ENCODE peak calls at places on chromosomes 3 and 15, in seven cellular contexts. One of them, this sample, is unnamed.

GRCh38 chr3:117814975-117815374 is 1105.4 kb downstream of the TUSC7 start:
- DNase-seq in PC-3: no peak
- DNase-seq in upper lobe of right lung: no peak
- DNase-seq in DND-41: no peak
- DNase-seq in upper lobe of left lung: no peak
- DNase-seq in AG04450: no peak
- DNase-seq in body of pancreas: no peak
- DNase-seq in this sample: no peak

GRCh38 chr15:29652595-29652994 is 169.7 kb downstream of the TJP1 start:
- DNase-seq in PC-3: no peak
- DNase-seq in upper lobe of right lung: no peak
- DNase-seq in DND-41: no peak
- DNase-seq in upper lobe of left lung: no peak
- DNase-seq in AG04450: no peak
- DNase-seq in body of pancreas: no peak
- DNase-seq in this sample: no peak

GRCh38 chr15:44781128-44781810 is 44.9 kb downstream of the TRIM69 start:
- DNase-seq in PC-3: no peak
- DNase-seq in upper lobe of right lung: no peak
- DNase-seq in DND-41: no peak
- DNase-seq in upper lobe of left lung: no peak
- DNase-seq in AG04450: no peak
- DNase-seq in body of pancreas: no peak
- DNase-seq in this sample: no peak

GRCh38 chr3:128178782-128179473 is 25.6 kb downstream of the EEFSEC start:
- DNase-seq in PC-3: no peak
- DNase-seq in upper lobe of right lung: no peak
- DNase-seq in DND-41: no peak
- DNase-seq in upper lobe of left lung: no peak
- DNase-seq in AG04450: no peak
- DNase-seq in body of pancreas: no peak
- DNase-seq in this sample: no peak

GRCh38 chr15:80970018-80970657 is 19.5 kb downstream of the MESD start:
- DNase-seq in PC-3: peak; percentile 78
- DNase-seq in upper lobe of right lung: no peak
- DNase-seq in DND-41: peak; percentile 58
- DNase-seq in upper lobe of left lung: no peak
- DNase-seq in AG04450: no peak
- DNase-seq in body of pancreas: peak; percentile 57
- DNase-seq in this sample: no peak

GRCh38 chr3:71464613-71465012 is 118.9 kb downstream of the FOXP1 start:
- DNase-seq in PC-3: no peak
- DNase-seq in upper lobe of right lung: no peak
- DNase-seq in DND-41: no peak
- DNase-seq in upper lobe of left lung: no peak
- DNase-seq in AG04450: no peak
- DNase-seq in body of pancreas: no peak
- DNase-seq in this sample: no peak

GRCh38 chr15:68885070-68885469 is 45.3 kb upstream of the SPESP1 start:
- DNase-seq in PC-3: peak; percentile 90
- DNase-seq in upper lobe of right lung: no peak
- DNase-seq in DND-41: no peak
- DNase-seq in upper lobe of left lung: no peak
- DNase-seq in AG04450: no peak
- DNase-seq in body of pancreas: no peak
- DNase-seq in this sample: peak; percentile 45

GRCh38 chr3:162780313-162780712 is 1283.7 kb downstream of the OTOL1 start:
- DNase-seq in PC-3: no peak
- DNase-seq in upper lobe of right lung: no peak
- DNase-seq in DND-41: peak; percentile 9
- DNase-seq in upper lobe of left lung: no peak
- DNase-seq in AG04450: no peak
- DNase-seq in body of pancreas: no peak
- DNase-seq in this sample: no peak

GRCh38 chr15:56699743-56700142 is 33.6 kb downstream of the ZNF280D start:
- DNase-seq in PC-3: no peak
- DNase-seq in upper lobe of right lung: no peak
- DNase-seq in DND-41: no peak
- DNase-seq in upper lobe of left lung: no peak
- DNase-seq in AG04450: no peak
- DNase-seq in body of pancreas: no peak
- DNase-seq in this sample: no peak

GRCh38 chr3:105837947-105838346 is 30.9 kb downstream of the CBLB start:
- DNase-seq in PC-3: no peak
- DNase-seq in upper lobe of right lung: no peak
- DNase-seq in DND-41: no peak
- DNase-seq in upper lobe of left lung: no peak
- DNase-seq in AG04450: no peak
- DNase-seq in body of pancreas: no peak
- DNase-seq in this sample: no peak

GRCh38 chr3:151117044-151117443 is 31.6 kb downstream of the MED12L start:
- DNase-seq in PC-3: no peak
- DNase-seq in upper lobe of right lung: no peak
- DNase-seq in DND-41: no peak
- DNase-seq in upper lobe of left lung: no peak
- DNase-seq in AG04450: no peak
- DNase-seq in body of pancreas: no peak
- DNase-seq in this sample: no peak

GRCh38 chr15:29672923-29673809 is 149.1 kb downstream of the TJP1 start:
- DNase-seq in PC-3: no peak
- DNase-seq in upper lobe of right lung: no peak
- DNase-seq in DND-41: no peak
- DNase-seq in upper lobe of left lung: no peak
- DNase-seq in AG04450: no peak
- DNase-seq in body of pancreas: no peak
- DNase-seq in this sample: no peak

GRCh38 chr3:11140054-11140712 is 14.1 kb upstream of the HRH1 start:
- DNase-seq in PC-3: peak; percentile 85
- DNase-seq in upper lobe of right lung: no peak
- DNase-seq in DND-41: peak; percentile 67
- DNase-seq in upper lobe of left lung: no peak
- DNase-seq in AG04450: no peak
- DNase-seq in body of pancreas: no peak
- DNase-seq in this sample: no peak

GRCh38 chr15:27582741-27583400 is 516.2 kb downstream of the OCA2 start:
- DNase-seq in PC-3: no peak
- DNase-seq in upper lobe of right lung: no peak
- DNase-seq in DND-41: no peak
- DNase-seq in upper lobe of left lung: no peak
- DNase-seq in AG04450: no peak
- DNase-seq in body of pancreas: no peak
- DNase-seq in this sample: peak; percentile 18

GRCh38 chr3:77699292-77699691 is 659.4 kb downstream of the ROBO2 start:
- DNase-seq in PC-3: no peak
- DNase-seq in upper lobe of right lung: no peak
- DNase-seq in DND-41: no peak
- DNase-seq in upper lobe of left lung: no peak
- DNase-seq in AG04450: no peak
- DNase-seq in body of pancreas: no peak
- DNase-seq in this sample: no peak

GRCh38 chr3:170966495-170966894 is 58.1 kb upstream of the EIF5A2 start:
- DNase-seq in PC-3: no peak
- DNase-seq in upper lobe of right lung: no peak
- DNase-seq in DND-41: no peak
- DNase-seq in upper lobe of left lung: no peak
- DNase-seq in AG04450: no peak
- DNase-seq in body of pancreas: no peak
- DNase-seq in this sample: no peak

GRCh38 chr15:27095809-27096580 is 125.0 kb downstream of the GABRG3 start:
- DNase-seq in PC-3: peak; percentile 30
- DNase-seq in upper lobe of right lung: no peak
- DNase-seq in DND-41: no peak
- DNase-seq in upper lobe of left lung: no peak
- DNase-seq in AG04450: no peak
- DNase-seq in body of pancreas: no peak
- DNase-seq in this sample: peak; percentile 7

GRCh38 chr15:58666957-58667356 is 82.5 kb downstream of the ADAM10 start:
- DNase-seq in PC-3: peak; percentile 45
- DNase-seq in upper lobe of right lung: no peak
- DNase-seq in DND-41: no peak
- DNase-seq in upper lobe of left lung: no peak
- DNase-seq in AG04450: no peak
- DNase-seq in body of pancreas: no peak
- DNase-seq in this sample: no peak

GRCh38 chr3:131794766-131795381 is 239.9 kb downstream of the CPNE4 start:
- DNase-seq in PC-3: peak; percentile 76
- DNase-seq in upper lobe of right lung: no peak
- DNase-seq in DND-41: peak; percentile 41
- DNase-seq in upper lobe of left lung: no peak
- DNase-seq in AG04450: peak; percentile 36
- DNase-seq in body of pancreas: peak; percentile 29
- DNase-seq in this sample: peak; percentile 15

GRCh38 chr3:77491961-77492360 is 452.1 kb downstream of the ROBO2 start:
- DNase-seq in PC-3: no peak
- DNase-seq in upper lobe of right lung: no peak
- DNase-seq in DND-41: no peak
- DNase-seq in upper lobe of left lung: no peak
- DNase-seq in AG04450: no peak
- DNase-seq in body of pancreas: no peak
- DNase-seq in this sample: no peak

GRCh38 chr3:94070341-94070911 is 7.6 kb downstream of the NSUN3 start:
- DNase-seq in PC-3: no peak
- DNase-seq in upper lobe of right lung: no peak
- DNase-seq in DND-41: no peak
- DNase-seq in upper lobe of left lung: no peak
- DNase-seq in AG04450: no peak
- DNase-seq in body of pancreas: no peak
- DNase-seq in this sample: no peak

GRCh38 chr15:101497017-101497416 is 7.5 kb upstream of the PCSK6 start:
- DNase-seq in PC-3: no peak
- DNase-seq in upper lobe of right lung: no peak
- DNase-seq in DND-41: no peak
- DNase-seq in upper lobe of left lung: no peak
- DNase-seq in AG04450: no peak
- DNase-seq in body of pancreas: no peak
- DNase-seq in this sample: no peak

GRCh38 chr3:8201886-8202285 is 299.7 kb upstream of the LMCD1 start:
- DNase-seq in PC-3: peak; percentile 26
- DNase-seq in upper lobe of right lung: no peak
- DNase-seq in DND-41: no peak
- DNase-seq in upper lobe of left lung: no peak
- DNase-seq in AG04450: no peak
- DNase-seq in body of pancreas: no peak
- DNase-seq in this sample: peak; percentile 74

GRCh38 chr15:57565326-57565725 is 26.4 kb upstream of the MYZAP start:
- DNase-seq in PC-3: peak; percentile 4
- DNase-seq in upper lobe of right lung: no peak
- DNase-seq in DND-41: peak; percentile 52
- DNase-seq in upper lobe of left lung: no peak
- DNase-seq in AG04450: no peak
- DNase-seq in body of pancreas: no peak
- DNase-seq in this sample: no peak

DNA sequence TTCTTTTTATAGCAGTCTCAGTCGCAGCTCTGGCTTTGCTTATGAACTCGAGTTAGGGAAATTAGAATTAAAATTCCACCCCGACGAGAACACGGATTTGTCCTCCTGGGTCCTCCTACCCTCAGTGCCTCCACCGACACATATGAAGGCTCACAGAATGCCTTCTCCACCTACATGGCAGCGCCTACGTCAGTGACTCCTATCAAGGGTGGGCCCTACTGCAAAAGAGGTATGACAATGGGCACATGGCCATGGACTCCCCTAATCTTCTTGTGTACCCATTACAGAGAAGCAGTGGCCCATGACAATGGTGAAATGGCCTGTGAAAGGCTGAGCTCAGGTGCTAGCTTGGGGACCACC is 173.0 kb upstream of the TLE3 start:
- DNase-seq in PC-3: no peak
- DNase-seq in upper lobe of right lung: no peak
- DNase-seq in DND-41: no peak
- DNase-seq in upper lobe of left lung: no peak
- DNase-seq in AG04450: no peak
- DNase-seq in body of pancreas: no peak
- DNase-seq in this sample: no peak
- H3K4me3 ChIP-seq in PC-3: no peak overlapping the region
- H3K4me3 ChIP-seq in upper lobe of right lung: no peak overlapping the region
- H3K4me3 ChIP-seq in DND-41: no peak overlapping the region
- H3K4me3 ChIP-seq in upper lobe of left lung: no peak overlapping the region
- H3K4me3 ChIP-seq in AG04450: no peak overlapping the region
- H3K4me3 ChIP-seq in body of pancreas: no peak overlapping the region
- H3K4me3 ChIP-seq in this sample: no peak overlapping the region

GRCh38 chr3:193813506-193813850 is 220.5 kb downstream of the OPA1 start:
- DNase-seq in PC-3: no peak
- DNase-seq in upper lobe of right lung: no peak
- DNase-seq in DND-41: no peak
- DNase-seq in upper lobe of left lung: no peak
- DNase-seq in AG04450: no peak
- DNase-seq in body of pancreas: peak; percentile 27
- DNase-seq in this sample: no peak
- H3K4me3 ChIP-seq in PC-3: no peak overlapping the region
- H3K4me3 ChIP-seq in upper lobe of right lung: no peak overlapping the region
- H3K4me3 ChIP-seq in DND-41: no peak overlapping the region
- H3K4me3 ChIP-seq in upper lobe of left lung: no peak overlapping the region
- H3K4me3 ChIP-seq in AG04450: no peak overlapping the region
- H3K4me3 ChIP-seq in body of pancreas: no peak overlapping the region
- H3K4me3 ChIP-seq in this sample: no peak overlapping the region

DNA sequence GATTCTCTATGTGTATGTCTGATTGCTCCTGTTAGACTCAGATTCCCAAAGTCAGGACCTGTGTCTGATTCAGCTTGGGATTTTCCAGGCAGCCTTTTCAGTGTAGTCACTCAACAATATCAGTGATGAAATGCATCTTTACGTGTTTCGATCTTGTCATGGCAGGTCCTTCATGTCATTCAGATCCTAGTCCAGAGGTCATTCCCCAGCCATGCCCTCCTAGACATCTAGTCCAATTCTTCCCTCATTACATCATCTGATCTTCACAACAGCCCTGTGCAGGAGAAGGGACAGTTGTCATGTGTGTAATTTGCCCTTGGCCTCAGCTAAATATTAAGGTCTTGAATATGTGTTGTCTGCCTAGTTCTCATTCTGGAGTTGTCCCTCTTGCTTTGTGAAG is 153.2 kb upstream of the NR2E3 start:
- DNase-seq in PC-3: no peak
- DNase-seq in upper lobe of right lung: no peak
- DNase-seq in DND-41: no peak
- DNase-seq in upper lobe of left lung: no peak
- DNase-seq in AG04450: no peak
- DNase-seq in body of pancreas: no peak
- DNase-seq in this sample: no peak
- H3K4me3 ChIP-seq in PC-3: no peak overlapping the region
- H3K4me3 ChIP-seq in upper lobe of right lung: no peak overlapping the region
- H3K4me3 ChIP-seq in DND-41: no peak overlapping the region
- H3K4me3 ChIP-seq in upper lobe of left lung: no peak overlapping the region
- H3K4me3 ChIP-seq in AG04450: no peak overlapping the region
- H3K4me3 ChIP-seq in body of pancreas: no peak overlapping the region
- H3K4me3 ChIP-seq in this sample: no peak overlapping the region

DNA sequence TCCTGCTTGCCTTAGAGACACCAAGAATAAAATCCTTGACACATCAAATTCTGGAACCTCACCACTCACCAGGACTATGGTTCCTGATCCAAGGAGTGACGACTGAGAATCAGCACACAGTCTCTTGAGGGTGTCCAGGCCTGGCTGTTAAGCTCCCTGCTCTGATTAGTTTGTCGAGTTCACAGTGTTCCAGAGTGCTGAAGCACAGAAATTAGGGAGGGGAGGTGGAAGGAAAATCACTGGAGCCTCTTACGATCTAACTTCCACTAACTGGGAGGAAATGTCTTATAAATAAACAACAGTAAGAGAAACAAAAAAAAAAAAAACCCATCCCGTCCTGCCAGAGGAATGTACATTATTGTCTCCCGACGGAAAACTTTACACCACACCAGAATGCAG is 330.2 kb downstream of the TIGIT start:
- DNase-seq in PC-3: no peak
- DNase-seq in upper lobe of right lung: no peak
- DNase-seq in DND-41: no peak
- DNase-seq in upper lobe of left lung: no peak
- DNase-seq in AG04450: peak; percentile 41
- DNase-seq in body of pancreas: peak; percentile 16
- DNase-seq in this sample: no peak
- H3K4me3 ChIP-seq in PC-3: no peak overlapping the region
- H3K4me3 ChIP-seq in upper lobe of right lung: peak overlapping the region; percentile 37
- H3K4me3 ChIP-seq in DND-41: no peak overlapping the region
- H3K4me3 ChIP-seq in upper lobe of left lung: peak overlapping the region; percentile 13
- H3K4me3 ChIP-seq in AG04450: peak overlapping the region; percentile 67
- H3K4me3 ChIP-seq in body of pancreas: no peak overlapping the region
- H3K4me3 ChIP-seq in this sample: peak overlapping the region; percentile 46